ENCODE peak calls at places on chromosomes 12 and 14, in four cellular contexts. M is cardiac muscle cell, F is cerebellar cortex, Y is SW480. P is an unnamed sample.
A peak's percentile ranks its signal among the peaks of the same experiment; 100 is the strongest.

GRCh38 chr14:22849212-22849819 is 12.9 kb downstream of the MMP14 start:
- DNase-seq in M (peak; percentile 86), F (peak; percentile 67), Y (no peak), P (no peak)

GRCh38 chr12:75842119-75842518 is 189.5 kb downstream of the PHLDA1 start:
- DNase-seq in M (no peak), F (peak; percentile 44), Y (no peak), P (no peak)

GRCh38 chr14:94581127-94581999 is at the start of gene SERPINA5:
- DNase-seq in M (peak; percentile 73), F (no peak), Y (peak; percentile 42), P (peak; percentile 6)

GRCh38 chr12:7219599-7220243 is 30.2 kb downstream of the PEX5 start:
- DNase-seq in M (peak; percentile 83), F (peak; percentile 76), Y (peak; percentile 80), P (peak; percentile 82)

GRCh38 chr12:93208011-93208410 is 169.7 kb upstream of the NUDT4 start:
- DNase-seq in M (no peak), F (no peak), Y (no peak), P (no peak)

GRCh38 chr12:14928946-14929345 is 9.4 kb downstream of the ERP27 start:
- DNase-seq in M (peak; percentile 54), F (no peak), Y (no peak), P (peak; percentile 58)

GRCh38 chr12:132238487-132239248 is 90.7 kb downstream of the GALNT9 start:
- DNase-seq in M (peak; percentile 11), F (peak; percentile 40), Y (no peak), P (no peak)

GRCh38 chr12:3727877-3728632 is 24.9 kb downstream of the CRACR2A start:
- DNase-seq in M (peak; percentile 84), F (no peak), Y (no peak), P (no peak)

GRCh38 chr14:54696998-54697397 is 130.1 kb downstream of the SAMD4A start:
- DNase-seq in M (no peak), F (no peak), Y (no peak), P (no peak)

GRCh38 chr12:16881986-16882385 is 276.0 kb upstream of the LMO3 start:
- DNase-seq in M (no peak), F (no peak), Y (no peak), P (no peak)

GRCh38 chr14:55832122-55832911 is 252.3 kb downstream of the KTN1 start:
- DNase-seq in M (no peak), F (no peak), Y (peak; percentile 87), P (peak; percentile 82)

GRCh38 chr12:20189767-20190166 is 178.6 kb upstream of the PDE3A start:
- DNase-seq in M (no peak), F (no peak), Y (no peak), P (no peak)

GRCh38 chr14:40252817-40253447 is 820.7 kb upstream of the FBXO33 start:
- DNase-seq in M (no peak), F (no peak), Y (no peak), P (no peak)

GRCh38 chr14:105445901-105446845 is 26.5 kb downstream of the MTA1 start:
- DNase-seq in M (no peak), F (no peak), Y (no peak), P (no peak)

GRCh38 chr12:93229494-93230310 is 148.0 kb upstream of the NUDT4 start:
- DNase-seq in M (peak; percentile 85), F (no peak), Y (peak; percentile 94), P (peak; percentile 88)

GRCh38 chr12:95202691-95203476 is 14.4 kb downstream of the FGD6 start:
- DNase-seq in M (peak; percentile 67), F (no peak), Y (no peak), P (no peak)

GRCh38 chr12:57166971-57167371 is 19.6 kb upstream of the LRP1-AS start:
- DNase-seq in M (no peak), F (no peak), Y (peak; percentile 41), P (no peak)

GRCh38 chr14:30655124-30655523 is 33.0 kb downstream of the SCFD1 start:
- DNase-seq in M (no peak), F (no peak), Y (no peak), P (no peak)